ENCODE peak calls at places on chromosomes 16 and 17, in seven cellular contexts. One of them, this sample, is unnamed.

GRCh38 chr16:89142474-89143197 is 28.9 kb upstream of the CDH15 start:
- DNase-seq in NCI-H748 treated with DMSO at 0.1 percent for 48 hours: no peak
- DNase-seq in activated CD4-positive, alpha-beta T cell treated with anti-CD3 and anti-CD28 coated beads for 48 hours: no peak
- DNase-seq in OCI-LY7: no peak
- DNase-seq in pancreas: no peak
- DNase-seq in Caco-2: no peak
- DNase-seq in A549: no peak
- DNase-seq in this sample: no peak

GRCh38 chr17:21058098-21058893 is 15.5 kb upstream of the USP22 start:
- DNase-seq in pancreas: no peak
- DNase-seq in A549: no peak
- DNase-seq in Caco-2: peak; percentile 24
- DNase-seq in NCI-H748 treated with DMSO at 0.1 percent for 48 hours: no peak
- DNase-seq in activated CD4-positive, alpha-beta T cell treated with anti-CD3 and anti-CD28 coated beads for 48 hours: no peak
- DNase-seq in OCI-LY7: peak; percentile 38
- DNase-seq in this sample: no peak

GRCh38 chr17:45873728-45874127 is 20.6 kb upstream of the MAPT start:
- DNase-seq in Caco-2: no peak
- DNase-seq in A549: no peak
- DNase-seq in pancreas: no peak
- DNase-seq in NCI-H748 treated with DMSO at 0.1 percent for 48 hours: no peak
- DNase-seq in OCI-LY7: no peak
- DNase-seq in activated CD4-positive, alpha-beta T cell treated with anti-CD3 and anti-CD28 coated beads for 48 hours: peak; percentile 55
- DNase-seq in this sample: no peak

GRCh38 chr17:19724501-19725420 is 8.4 kb upstream of the SLC47A2 start:
- DNase-seq in Caco-2: no peak
- DNase-seq in A549: no peak
- DNase-seq in OCI-LY7: no peak
- DNase-seq in pancreas: peak; percentile 33
- DNase-seq in activated CD4-positive, alpha-beta T cell treated with anti-CD3 and anti-CD28 coated beads for 48 hours: peak; percentile 74
- DNase-seq in NCI-H748 treated with DMSO at 0.1 percent for 48 hours: no peak
- DNase-seq in this sample: peak; percentile 43

GRCh38 chr16:54213322-54213721 is 73.3 kb downstream of the IRX3 start:
- DNase-seq in A549: no peak
- DNase-seq in OCI-LY7: no peak
- DNase-seq in Caco-2: no peak
- DNase-seq in pancreas: no peak
- DNase-seq in NCI-H748 treated with DMSO at 0.1 percent for 48 hours: no peak
- DNase-seq in activated CD4-positive, alpha-beta T cell treated with anti-CD3 and anti-CD28 coated beads for 48 hours: no peak
- DNase-seq in this sample: no peak

GRCh38 chr17:61456688-61457225 is 4.5 kb downstream of the TBX4 start:
- DNase-seq in OCI-LY7: no peak
- DNase-seq in A549: no peak
- DNase-seq in Caco-2: no peak
- DNase-seq in NCI-H748 treated with DMSO at 0.1 percent for 48 hours: no peak
- DNase-seq in pancreas: no peak
- DNase-seq in activated CD4-positive, alpha-beta T cell treated with anti-CD3 and anti-CD28 coated beads for 48 hours: peak; percentile 41
- DNase-seq in this sample: no peak

GRCh38 chr17:57602896-57603295 is 142.2 kb downstream of the CCDC182 start:
- DNase-seq in NCI-H748 treated with DMSO at 0.1 percent for 48 hours: no peak
- DNase-seq in A549: no peak
- DNase-seq in pancreas: no peak
- DNase-seq in Caco-2: no peak
- DNase-seq in activated CD4-positive, alpha-beta T cell treated with anti-CD3 and anti-CD28 coated beads for 48 hours: no peak
- DNase-seq in OCI-LY7: no peak
- DNase-seq in this sample: no peak

GRCh38 chr17:37111329-37111728 is 162.6 kb downstream of the AATF start:
- DNase-seq in Caco-2: no peak
- DNase-seq in OCI-LY7: no peak
- DNase-seq in activated CD4-positive, alpha-beta T cell treated with anti-CD3 and anti-CD28 coated beads for 48 hours: no peak
- DNase-seq in A549: no peak
- DNase-seq in NCI-H748 treated with DMSO at 0.1 percent for 48 hours: no peak
- DNase-seq in pancreas: no peak
- DNase-seq in this sample: peak; percentile 69

GRCh38 chr17:44095647-44096496 is 25.3 kb downstream of the G6PC3 start:
- DNase-seq in pancreas: no peak
- DNase-seq in A549: peak; percentile 88
- DNase-seq in OCI-LY7: no peak
- DNase-seq in NCI-H748 treated with DMSO at 0.1 percent for 48 hours: peak; percentile 79
- DNase-seq in activated CD4-positive, alpha-beta T cell treated with anti-CD3 and anti-CD28 coated beads for 48 hours: no peak
- DNase-seq in Caco-2: peak; percentile 67
- DNase-seq in this sample: peak; percentile 69

GRCh38 chr16:72969146-72969545 is 78.8 kb downstream of the ZFHX3 start:
- DNase-seq in OCI-LY7: no peak
- DNase-seq in Caco-2: no peak
- DNase-seq in A549: no peak
- DNase-seq in NCI-H748 treated with DMSO at 0.1 percent for 48 hours: no peak
- DNase-seq in pancreas: no peak
- DNase-seq in activated CD4-positive, alpha-beta T cell treated with anti-CD3 and anti-CD28 coated beads for 48 hours: no peak
- DNase-seq in this sample: no peak

GRCh38 chr17:6713130-6713917 is at the start of gene SLC13A5:
- DNase-seq in OCI-LY7: no peak
- DNase-seq in Caco-2: no peak
- DNase-seq in pancreas: no peak
- DNase-seq in NCI-H748 treated with DMSO at 0.1 percent for 48 hours: no peak
- DNase-seq in activated CD4-positive, alpha-beta T cell treated with anti-CD3 and anti-CD28 coated beads for 48 hours: peak; percentile 27
- DNase-seq in A549: peak; percentile 85
- DNase-seq in this sample: peak; percentile 47

GRCh38 chr17:77548967-77549366 is 408.2 kb downstream of the SEC14L1 start:
- DNase-seq in pancreas: no peak
- DNase-seq in OCI-LY7: peak; percentile 22
- DNase-seq in NCI-H748 treated with DMSO at 0.1 percent for 48 hours: no peak
- DNase-seq in activated CD4-positive, alpha-beta T cell treated with anti-CD3 and anti-CD28 coated beads for 48 hours: no peak
- DNase-seq in A549: no peak
- DNase-seq in Caco-2: no peak
- DNase-seq in this sample: no peak

GRCh38 chr16:81626181-81626674 is 152.9 kb upstream of the PLCG2 start:
- DNase-seq in Caco-2: no peak
- DNase-seq in NCI-H748 treated with DMSO at 0.1 percent for 48 hours: no peak
- DNase-seq in activated CD4-positive, alpha-beta T cell treated with anti-CD3 and anti-CD28 coated beads for 48 hours: peak; percentile 66
- DNase-seq in A549: no peak
- DNase-seq in pancreas: no peak
- DNase-seq in OCI-LY7: no peak
- DNase-seq in this sample: no peak

GRCh38 chr17:64327201-64327930 is 63.3 kb downstream of the PECAM1 start:
- DNase-seq in NCI-H748 treated with DMSO at 0.1 percent for 48 hours: no peak
- DNase-seq in activated CD4-positive, alpha-beta T cell treated with anti-CD3 and anti-CD28 coated beads for 48 hours: no peak
- DNase-seq in OCI-LY7: no peak
- DNase-seq in pancreas: no peak
- DNase-seq in A549: no peak
- DNase-seq in Caco-2: no peak
- DNase-seq in this sample: no peak

GRCh38 chr17:81000089-81000630 is 8.5 kb downstream of the CHMP6 start:
- DNase-seq in A549: no peak
- DNase-seq in NCI-H748 treated with DMSO at 0.1 percent for 48 hours: no peak
- DNase-seq in Caco-2: no peak
- DNase-seq in pancreas: no peak
- DNase-seq in OCI-LY7: no peak
- DNase-seq in activated CD4-positive, alpha-beta T cell treated with anti-CD3 and anti-CD28 coated beads for 48 hours: no peak
- DNase-seq in this sample: no peak

GRCh38 chr16:48076455-48077012 is 79.3 kb downstream of the ABCC12 start:
- DNase-seq in Caco-2: no peak
- DNase-seq in NCI-H748 treated with DMSO at 0.1 percent for 48 hours: no peak
- DNase-seq in OCI-LY7: no peak
- DNase-seq in A549: peak; percentile 34
- DNase-seq in pancreas: no peak
- DNase-seq in activated CD4-positive, alpha-beta T cell treated with anti-CD3 and anti-CD28 coated beads for 48 hours: no peak
- DNase-seq in this sample: no peak

GRCh38 chr17:7497228-7497627 is 13.1 kb downstream of the POLR2A start:
- DNase-seq in Caco-2: no peak
- DNase-seq in activated CD4-positive, alpha-beta T cell treated with anti-CD3 and anti-CD28 coated beads for 48 hours: no peak
- DNase-seq in A549: no peak
- DNase-seq in pancreas: no peak
- DNase-seq in NCI-H748 treated with DMSO at 0.1 percent for 48 hours: no peak
- DNase-seq in OCI-LY7: no peak
- DNase-seq in this sample: no peak